ENCODE peak calls at places on chromosomes 4 and X, in five cellular contexts. T, B, A, O and S are unnamed samples.

GRCh38 chr4:73883306-73883705 is 14.1 kb downstream of the CXCL1 start:
- DNase-seq in A (peak; percentile 41), O (no peak), T (no peak), B (no peak), S (no peak)

GRCh38 chr4:41693629-41694028 is 54.9 kb downstream of the PHOX2B start:
- DNase-seq in A (peak; percentile 47), O (no peak), T (no peak), B (no peak), S (no peak)

GRCh38 chr4:123291329-123291728 is 105.3 kb upstream of the SPRY1 start:
- DNase-seq in T (no peak), A (no peak), B (no peak), O (no peak), S (no peak)

GRCh38 chr4:122731676-122732075 is 828 bp upstream of the BBS12 start:
- DNase-seq in A (no peak), B (no peak), O (no peak), T (no peak), S (no peak)

GRCh38 chrX:119482497-119483480 is 14.5 kb downstream of the SLC25A5 start:
- DNase-seq in T (peak; percentile 77), O (peak; percentile 14), A (peak; percentile 56), B (peak; percentile 57), S (peak; percentile 53)

GRCh38 chrX:42085836-42086235 is 162.5 kb upstream of the CASK start:
- DNase-seq in B (no peak), O (no peak), A (no peak), T (no peak), S (no peak)

GRCh38 chr4:159545556-159545955 is 442.7 kb downstream of the RAPGEF2 start:
- DNase-seq in T (no peak), O (no peak), A (no peak), B (no peak), S (no peak)

GRCh38 chrX:47272013-47272408 is 39.2 kb downstream of the USP11 start:
- DNase-seq in T (no peak), A (no peak), B (no peak), O (no peak), S (no peak)

GRCh38 chr4:7335363-7336066 is 99.2 kb downstream of the PSAPL1 start:
- DNase-seq in B (peak; percentile 51), A (peak; percentile 41), T (no peak), O (no peak), S (no peak)